ENCODE peak calls at places on chromosomes 3 and 15, in nine cellular contexts. One of them, this sample, is unnamed.
A peak's percentile ranks its signal among the peaks of the same experiment; 100 is the strongest.

GRCh38 chr15:58472221-58472620 is 40.4 kb downstream of the LIPC start:
- DNase-seq in D721Med: no peak
- DNase-seq in AG04450: no peak
- DNase-seq in progenitor cell of endocrine pancreas: no peak
- DNase-seq in osteocyte: no peak
- DNase-seq in lower lobe of right lung: no peak
- DNase-seq in cardiac muscle cell: no peak
- DNase-seq in prostate gland: no peak
- DNase-seq in left ventricle myocardium inferior: no peak
- DNase-seq in this sample: no peak

GRCh38 chr3:140509534-140509933 is 168.3 kb upstream of the TRIM42 start:
- DNase-seq in left ventricle myocardium inferior: no peak
- DNase-seq in lower lobe of right lung: no peak
- DNase-seq in progenitor cell of endocrine pancreas: no peak
- DNase-seq in D721Med: no peak
- DNase-seq in osteocyte: no peak
- DNase-seq in AG04450: no peak
- DNase-seq in prostate gland: no peak
- DNase-seq in cardiac muscle cell: no peak
- DNase-seq in this sample: no peak

GRCh38 chr3:178439504-178439903 is 96.7 kb upstream of the KCNMB2 start:
- DNase-seq in cardiac muscle cell: peak; percentile 18
- DNase-seq in osteocyte: no peak
- DNase-seq in lower lobe of right lung: no peak
- DNase-seq in progenitor cell of endocrine pancreas: no peak
- DNase-seq in AG04450: peak; percentile 37
- DNase-seq in left ventricle myocardium inferior: no peak
- DNase-seq in D721Med: no peak
- DNase-seq in prostate gland: no peak
- DNase-seq in this sample: no peak

GRCh38 chr3:184448321-184449160 is 68.7 kb downstream of the CHRD start:
- DNase-seq in left ventricle myocardium inferior: no peak
- DNase-seq in lower lobe of right lung: no peak
- DNase-seq in cardiac muscle cell: no peak
- DNase-seq in AG04450: peak; percentile 39
- DNase-seq in prostate gland: peak; percentile 56
- DNase-seq in progenitor cell of endocrine pancreas: no peak
- DNase-seq in osteocyte: no peak
- DNase-seq in D721Med: no peak
- DNase-seq in this sample: no peak

GRCh38 chr3:187025254-187025655 is 94.9 kb downstream of the ST6GAL1 start:
- DNase-seq in AG04450: no peak
- DNase-seq in D721Med: no peak
- DNase-seq in left ventricle myocardium inferior: no peak
- DNase-seq in prostate gland: no peak
- DNase-seq in cardiac muscle cell: no peak
- DNase-seq in osteocyte: no peak
- DNase-seq in progenitor cell of endocrine pancreas: no peak
- DNase-seq in lower lobe of right lung: no peak
- DNase-seq in this sample: no peak

GRCh38 chr3:15831927-15832326 is 34.1 kb upstream of the ANKRD28 start:
- DNase-seq in cardiac muscle cell: no peak
- DNase-seq in D721Med: no peak
- DNase-seq in progenitor cell of endocrine pancreas: no peak
- DNase-seq in lower lobe of right lung: no peak
- DNase-seq in prostate gland: no peak
- DNase-seq in osteocyte: no peak
- DNase-seq in left ventricle myocardium inferior: no peak
- DNase-seq in AG04450: no peak
- DNase-seq in this sample: no peak

GRCh38 chr3:98109789-98110188 is 20.7 kb upstream of the OR5H1 start:
- DNase-seq in D721Med: no peak
- DNase-seq in prostate gland: no peak
- DNase-seq in osteocyte: no peak
- DNase-seq in AG04450: no peak
- DNase-seq in left ventricle myocardium inferior: no peak
- DNase-seq in progenitor cell of endocrine pancreas: no peak
- DNase-seq in cardiac muscle cell: no peak
- DNase-seq in lower lobe of right lung: no peak
- DNase-seq in this sample: no peak

GRCh38 chr3:156382458-156383346 is 172.2 kb downstream of the SSR3 start:
- DNase-seq in lower lobe of right lung: no peak
- DNase-seq in prostate gland: no peak
- DNase-seq in osteocyte: no peak
- DNase-seq in left ventricle myocardium inferior: no peak
- DNase-seq in D721Med: no peak
- DNase-seq in progenitor cell of endocrine pancreas: no peak
- DNase-seq in cardiac muscle cell: peak; percentile 28
- DNase-seq in AG04450: no peak
- DNase-seq in this sample: peak; percentile 43

GRCh38 chr3:28915711-28916481 is 365.0 kb upstream of the RBMS3 start:
- DNase-seq in progenitor cell of endocrine pancreas: no peak
- DNase-seq in osteocyte: no peak
- DNase-seq in prostate gland: no peak
- DNase-seq in AG04450: peak; percentile 61
- DNase-seq in lower lobe of right lung: peak; percentile 35
- DNase-seq in cardiac muscle cell: peak; percentile 45
- DNase-seq in D721Med: no peak
- DNase-seq in left ventricle myocardium inferior: no peak
- DNase-seq in this sample: peak; percentile 50

GRCh38 chr3:113532698-113533533 is 561 bp downstream of the SIDT1 start:
- DNase-seq in lower lobe of right lung: peak; percentile 50
- DNase-seq in cardiac muscle cell: peak; percentile 28
- DNase-seq in AG04450: no peak
- DNase-seq in D721Med: no peak
- DNase-seq in osteocyte: no peak
- DNase-seq in progenitor cell of endocrine pancreas: peak; percentile 14
- DNase-seq in left ventricle myocardium inferior: no peak
- DNase-seq in prostate gland: peak; percentile 26
- DNase-seq in this sample: peak; percentile 52

GRCh38 chr3:100463002-100463401 is 29.4 kb upstream of the TMEM45A start:
- DNase-seq in D721Med: no peak
- DNase-seq in lower lobe of right lung: no peak
- DNase-seq in prostate gland: peak; percentile 36
- DNase-seq in progenitor cell of endocrine pancreas: no peak
- DNase-seq in osteocyte: no peak
- DNase-seq in AG04450: peak; percentile 38
- DNase-seq in left ventricle myocardium inferior: no peak
- DNase-seq in cardiac muscle cell: peak; percentile 70
- DNase-seq in this sample: no peak

GRCh38 chr3:71450985-71451560 is 132.5 kb downstream of the FOXP1 start:
- DNase-seq in progenitor cell of endocrine pancreas: no peak
- DNase-seq in AG04450: no peak
- DNase-seq in osteocyte: no peak
- DNase-seq in cardiac muscle cell: no peak
- DNase-seq in D721Med: no peak
- DNase-seq in prostate gland: no peak
- DNase-seq in left ventricle myocardium inferior: no peak
- DNase-seq in lower lobe of right lung: no peak
- DNase-seq in this sample: no peak

GRCh38 chr3:61169621-61170251 is 81.5 kb downstream of the FHIT start:
- DNase-seq in D721Med: no peak
- DNase-seq in AG04450: no peak
- DNase-seq in osteocyte: no peak
- DNase-seq in progenitor cell of endocrine pancreas: no peak
- DNase-seq in lower lobe of right lung: no peak
- DNase-seq in cardiac muscle cell: no peak
- DNase-seq in prostate gland: no peak
- DNase-seq in left ventricle myocardium inferior: no peak
- DNase-seq in this sample: no peak

GRCh38 chr3:61177450-61177849 is 73.8 kb downstream of the FHIT start:
- DNase-seq in lower lobe of right lung: no peak
- DNase-seq in left ventricle myocardium inferior: no peak
- DNase-seq in D721Med: no peak
- DNase-seq in AG04450: no peak
- DNase-seq in prostate gland: no peak
- DNase-seq in osteocyte: no peak
- DNase-seq in cardiac muscle cell: no peak
- DNase-seq in progenitor cell of endocrine pancreas: no peak
- DNase-seq in this sample: no peak

GRCh38 chr3:61173685-61174084 is 77.6 kb downstream of the FHIT start:
- DNase-seq in lower lobe of right lung: no peak
- DNase-seq in cardiac muscle cell: peak; percentile 1
- DNase-seq in D721Med: no peak
- DNase-seq in osteocyte: no peak
- DNase-seq in prostate gland: no peak
- DNase-seq in progenitor cell of endocrine pancreas: no peak
- DNase-seq in left ventricle myocardium inferior: no peak
- DNase-seq in AG04450: no peak
- DNase-seq in this sample: no peak

GRCh38 chr3:61168286-61168685 is 83.0 kb downstream of the FHIT start:
- DNase-seq in osteocyte: no peak
- DNase-seq in lower lobe of right lung: no peak
- DNase-seq in progenitor cell of endocrine pancreas: no peak
- DNase-seq in left ventricle myocardium inferior: no peak
- DNase-seq in AG04450: no peak
- DNase-seq in D721Med: no peak
- DNase-seq in cardiac muscle cell: no peak
- DNase-seq in prostate gland: no peak
- DNase-seq in this sample: no peak

GRCh38 chr3:61172684-61173083 is 78.6 kb downstream of the FHIT start:
- DNase-seq in D721Med: no peak
- DNase-seq in left ventricle myocardium inferior: no peak
- DNase-seq in cardiac muscle cell: peak; percentile 36
- DNase-seq in lower lobe of right lung: no peak
- DNase-seq in prostate gland: no peak
- DNase-seq in progenitor cell of endocrine pancreas: no peak
- DNase-seq in osteocyte: no peak
- DNase-seq in AG04450: no peak
- DNase-seq in this sample: no peak
- TF ChIP-seq CTCF in D721Med: no peak
- TF ChIP-seq CTCF in left ventricle myocardium inferior: no peak
- TF ChIP-seq CTCF in cardiac muscle cell: no peak
- TF ChIP-seq CTCF in lower lobe of right lung: no peak
- TF ChIP-seq CTCF in prostate gland: no peak
- TF ChIP-seq CTCF in progenitor cell of endocrine pancreas: peak; percentile 51
- TF ChIP-seq CTCF in osteocyte: no peak
- TF ChIP-seq CTCF in AG04450: no peak
- TF ChIP-seq CTCF in this sample: no peak

DNA sequence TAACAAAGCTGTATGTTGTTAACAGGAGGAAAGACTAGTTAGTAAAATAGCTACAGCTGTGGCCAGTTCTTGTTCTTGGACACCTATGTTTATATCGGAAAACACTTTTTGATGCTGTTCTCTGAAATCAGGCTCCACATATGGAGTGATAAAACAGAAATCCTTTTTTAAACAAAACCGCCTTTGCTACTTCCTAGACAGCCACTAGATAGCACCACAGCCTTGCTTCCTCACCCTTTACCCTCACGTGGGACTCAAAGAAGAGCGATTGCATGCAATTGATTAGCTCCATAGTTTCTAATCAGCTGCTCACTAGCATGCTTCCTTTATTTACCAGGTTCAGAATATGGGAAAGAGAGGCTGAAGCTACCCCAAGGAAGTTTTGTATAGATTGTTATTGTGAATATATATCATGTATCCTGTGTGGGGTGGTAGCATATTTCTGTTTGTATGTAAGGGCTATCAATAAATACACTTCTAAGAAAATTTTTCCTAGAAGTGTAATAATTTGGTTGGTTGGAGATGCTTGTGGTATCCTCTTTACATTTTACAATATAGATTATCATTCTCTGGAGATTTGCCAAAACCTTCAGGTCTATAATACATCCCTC is 4.3 kb upstream of the MTFMT start:
- DNase-seq in progenitor cell of endocrine pancreas: no peak
- DNase-seq in AG04450: no peak
- DNase-seq in D721Med: no peak
- DNase-seq in left ventricle myocardium inferior: no peak
- DNase-seq in cardiac muscle cell: no peak
- DNase-seq in prostate gland: no peak
- DNase-seq in osteocyte: no peak
- DNase-seq in lower lobe of right lung: no peak
- DNase-seq in this sample: no peak
- TF ChIP-seq CTCF in progenitor cell of endocrine pancreas: peak; percentile 37
- TF ChIP-seq CTCF in AG04450: peak; percentile 82
- TF ChIP-seq CTCF in D721Med: peak; percentile 62
- TF ChIP-seq CTCF in left ventricle myocardium inferior: peak; percentile 51
- TF ChIP-seq CTCF in cardiac muscle cell: peak; percentile 62
- TF ChIP-seq CTCF in prostate gland: no peak
- TF ChIP-seq CTCF in osteocyte: peak; percentile 58
- TF ChIP-seq CTCF in lower lobe of right lung: peak; percentile 46
- TF ChIP-seq CTCF in this sample: no peak

GRCh38 chr15:49366496-49366895 is 56.5 kb upstream of the FGF7 start:
- DNase-seq in AG04450: no peak
- DNase-seq in cardiac muscle cell: no peak
- DNase-seq in lower lobe of right lung: no peak
- DNase-seq in osteocyte: no peak
- DNase-seq in left ventricle myocardium inferior: no peak
- DNase-seq in progenitor cell of endocrine pancreas: no peak
- DNase-seq in D721Med: no peak
- DNase-seq in prostate gland: no peak
- DNase-seq in this sample: peak; percentile 15

GRCh38 chr15:49372366-49372765 is 50.7 kb upstream of the FGF7 start:
- DNase-seq in D721Med: no peak
- DNase-seq in progenitor cell of endocrine pancreas: no peak
- DNase-seq in cardiac muscle cell: peak; percentile 7
- DNase-seq in lower lobe of right lung: no peak
- DNase-seq in prostate gland: no peak
- DNase-seq in left ventricle myocardium inferior: no peak
- DNase-seq in osteocyte: no peak
- DNase-seq in AG04450: no peak
- DNase-seq in this sample: no peak

DNA sequence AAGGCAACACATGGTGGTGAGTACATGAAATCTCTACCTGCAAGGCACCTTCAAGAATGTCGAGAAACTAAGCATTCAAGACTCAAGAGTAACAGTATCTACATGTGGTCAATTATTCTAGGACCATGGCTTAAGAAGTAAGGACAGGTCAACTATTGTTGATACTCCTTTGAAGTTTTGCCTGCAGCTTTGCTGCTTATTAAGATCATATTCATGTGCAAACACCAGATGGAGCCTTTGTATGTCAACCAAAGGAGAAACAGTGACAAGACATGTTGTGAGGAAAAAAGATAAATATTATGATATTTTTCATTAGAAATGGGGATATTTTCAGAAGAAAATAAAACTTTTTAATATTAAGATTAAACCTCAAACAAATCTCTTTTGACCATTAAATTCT is 52.3 kb upstream of the FGF7 start:
- DNase-seq in progenitor cell of endocrine pancreas: no peak
- DNase-seq in cardiac muscle cell: peak; percentile 3
- DNase-seq in AG04450: no peak
- DNase-seq in osteocyte: no peak
- DNase-seq in D721Med: no peak
- DNase-seq in left ventricle myocardium inferior: no peak
- DNase-seq in lower lobe of right lung: no peak
- DNase-seq in prostate gland: no peak
- DNase-seq in this sample: no peak
- TF ChIP-seq CTCF in progenitor cell of endocrine pancreas: no peak
- TF ChIP-seq CTCF in cardiac muscle cell: peak; percentile 37
- TF ChIP-seq CTCF in AG04450: peak; percentile 34
- TF ChIP-seq CTCF in osteocyte: peak; percentile 39
- TF ChIP-seq CTCF in D721Med: no peak
- TF ChIP-seq CTCF in left ventricle myocardium inferior: peak; percentile 44
- TF ChIP-seq CTCF in lower lobe of right lung: no peak
- TF ChIP-seq CTCF in prostate gland: no peak
- TF ChIP-seq CTCF in this sample: no peak

DNA sequence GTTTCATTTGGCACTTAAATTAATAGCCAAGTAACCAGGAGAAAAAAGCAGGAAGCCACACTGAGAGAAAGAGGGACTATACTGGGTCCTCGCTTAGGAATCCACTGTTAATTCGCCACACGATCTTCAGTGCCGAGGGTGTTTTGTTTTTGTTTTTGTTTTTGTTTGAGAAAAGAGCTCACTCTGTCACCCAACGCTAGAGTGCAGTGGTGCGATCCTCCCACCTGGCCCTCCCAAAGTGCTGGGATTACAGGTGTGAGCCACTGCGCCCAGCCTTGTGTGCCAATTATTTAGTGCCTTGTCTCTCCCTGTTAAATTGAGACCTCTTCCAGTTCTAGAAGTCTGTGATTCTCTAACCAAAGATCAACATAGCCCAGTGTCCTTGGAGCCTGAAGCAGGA is 53.8 kb upstream of the TPM1 start:
- DNase-seq in D721Med: no peak
- DNase-seq in osteocyte: no peak
- DNase-seq in left ventricle myocardium inferior: no peak
- DNase-seq in AG04450: no peak
- DNase-seq in progenitor cell of endocrine pancreas: no peak
- DNase-seq in cardiac muscle cell: no peak
- DNase-seq in lower lobe of right lung: no peak
- DNase-seq in prostate gland: no peak
- DNase-seq in this sample: no peak
- TF ChIP-seq CTCF in D721Med: no peak
- TF ChIP-seq CTCF in osteocyte: no peak
- TF ChIP-seq CTCF in left ventricle myocardium inferior: no peak
- TF ChIP-seq CTCF in AG04450: no peak
- TF ChIP-seq CTCF in progenitor cell of endocrine pancreas: no peak
- TF ChIP-seq CTCF in cardiac muscle cell: no peak
- TF ChIP-seq CTCF in lower lobe of right lung: no peak
- TF ChIP-seq CTCF in prostate gland: no peak
- TF ChIP-seq CTCF in this sample: no peak